ENCODE peak calls at places on chromosomes 6 and 20, in nine cellular contexts. One of them, this sample, is unnamed.

GRCh38 chr6:18216411-18216810 is 47.9 kb downstream of the DEK start:
- DNase-seq in nephron progenitor cell: no peak
- DNase-seq in Calu3: no peak
- DNase-seq in WTC11: no peak
- DNase-seq in endothelial cell: no peak
- DNase-seq in CD8-positive, alpha-beta T cell: no peak
- DNase-seq in natural killer cell: no peak
- DNase-seq in left ventricle myocardium inferior: no peak
- DNase-seq in Caco-2: no peak
- DNase-seq in this sample: no peak

GRCh38 chr20:58907481-58908137 is 55.1 kb downstream of the GNAS start:
- DNase-seq in Calu3: peak
- DNase-seq in CD8-positive, alpha-beta T cell: peak
- DNase-seq in WTC11: no peak
- DNase-seq in natural killer cell: peak
- DNase-seq in left ventricle myocardium inferior: peak
- DNase-seq in nephron progenitor cell: peak
- DNase-seq in Caco-2: peak
- DNase-seq in endothelial cell: peak
- DNase-seq in this sample: no peak

GRCh38 chr6:82247634-82248232 is at the start of gene IBTK:
- DNase-seq in nephron progenitor cell: peak
- DNase-seq in Calu3: peak
- DNase-seq in endothelial cell: peak
- DNase-seq in WTC11: peak
- DNase-seq in Caco-2: peak
- DNase-seq in natural killer cell: peak
- DNase-seq in CD8-positive, alpha-beta T cell: peak
- DNase-seq in left ventricle myocardium inferior: peak
- DNase-seq in this sample: peak

GRCh38 chr20:23658336-23658735 is 20.6 kb upstream of the CST3 start:
- DNase-seq in CD8-positive, alpha-beta T cell: no peak
- DNase-seq in Caco-2: no peak
- DNase-seq in nephron progenitor cell: no peak
- DNase-seq in left ventricle myocardium inferior: no peak
- DNase-seq in Calu3: no peak
- DNase-seq in endothelial cell: no peak
- DNase-seq in WTC11: no peak
- DNase-seq in natural killer cell: no peak
- DNase-seq in this sample: no peak

GRCh38 chr20:21509597-21510331 is 4.1 kb downstream of the NKX2-2 start:
- DNase-seq in endothelial cell: no peak
- DNase-seq in Caco-2: no peak
- DNase-seq in left ventricle myocardium inferior: no peak
- DNase-seq in nephron progenitor cell: no peak
- DNase-seq in WTC11: peak
- DNase-seq in Calu3: no peak
- DNase-seq in natural killer cell: no peak
- DNase-seq in CD8-positive, alpha-beta T cell: no peak
- DNase-seq in this sample: no peak

GRCh38 chr6:125273965-125274364 is 27.8 kb downstream of the HDDC2 start:
- DNase-seq in nephron progenitor cell: no peak
- DNase-seq in Caco-2: no peak
- DNase-seq in natural killer cell: no peak
- DNase-seq in Calu3: peak
- DNase-seq in WTC11: no peak
- DNase-seq in left ventricle myocardium inferior: no peak
- DNase-seq in CD8-positive, alpha-beta T cell: no peak
- DNase-seq in endothelial cell: no peak
- DNase-seq in this sample: no peak

GRCh38 chr6:96836579-96837137 is 619 bp downstream of the GPR63 start:
- DNase-seq in endothelial cell: peak
- DNase-seq in nephron progenitor cell: no peak
- DNase-seq in natural killer cell: no peak
- DNase-seq in Caco-2: no peak
- DNase-seq in Calu3: no peak
- DNase-seq in WTC11: no peak
- DNase-seq in CD8-positive, alpha-beta T cell: no peak
- DNase-seq in left ventricle myocardium inferior: no peak
- DNase-seq in this sample: no peak

GRCh38 chr6:12318749-12319148 is 28.6 kb downstream of the EDN1 start:
- DNase-seq in WTC11: no peak
- DNase-seq in natural killer cell: no peak
- DNase-seq in Calu3: no peak
- DNase-seq in left ventricle myocardium inferior: no peak
- DNase-seq in nephron progenitor cell: no peak
- DNase-seq in Caco-2: no peak
- DNase-seq in endothelial cell: no peak
- DNase-seq in CD8-positive, alpha-beta T cell: no peak
- DNase-seq in this sample: no peak

GRCh38 chr6:126107475-126108121 is 121.3 kb downstream of the TRMT11 start:
- DNase-seq in WTC11: no peak
- DNase-seq in nephron progenitor cell: no peak
- DNase-seq in endothelial cell: no peak
- DNase-seq in CD8-positive, alpha-beta T cell: no peak
- DNase-seq in Calu3: no peak
- DNase-seq in natural killer cell: no peak
- DNase-seq in Caco-2: no peak
- DNase-seq in left ventricle myocardium inferior: no peak
- DNase-seq in this sample: no peak

GRCh38 chr6:162177733-162178132 is 549.8 kb downstream of the PRKN start:
- DNase-seq in nephron progenitor cell: peak
- DNase-seq in left ventricle myocardium inferior: no peak
- DNase-seq in CD8-positive, alpha-beta T cell: no peak
- DNase-seq in Caco-2: no peak
- DNase-seq in natural killer cell: no peak
- DNase-seq in endothelial cell: no peak
- DNase-seq in WTC11: peak
- DNase-seq in Calu3: no peak
- DNase-seq in this sample: no peak
- TF ChIP-seq CTCF in nephron progenitor cell: no peak
- TF ChIP-seq CTCF in left ventricle myocardium inferior: peak
- TF ChIP-seq CTCF in CD8-positive, alpha-beta T cell: no peak
- TF ChIP-seq CTCF in Caco-2: no peak
- TF ChIP-seq CTCF in natural killer cell: no peak
- TF ChIP-seq CTCF in endothelial cell: no peak
- TF ChIP-seq CTCF in WTC11: no peak
- TF ChIP-seq CTCF in Calu3: no peak
- TF ChIP-seq CTCF in this sample: peak

DNA sequence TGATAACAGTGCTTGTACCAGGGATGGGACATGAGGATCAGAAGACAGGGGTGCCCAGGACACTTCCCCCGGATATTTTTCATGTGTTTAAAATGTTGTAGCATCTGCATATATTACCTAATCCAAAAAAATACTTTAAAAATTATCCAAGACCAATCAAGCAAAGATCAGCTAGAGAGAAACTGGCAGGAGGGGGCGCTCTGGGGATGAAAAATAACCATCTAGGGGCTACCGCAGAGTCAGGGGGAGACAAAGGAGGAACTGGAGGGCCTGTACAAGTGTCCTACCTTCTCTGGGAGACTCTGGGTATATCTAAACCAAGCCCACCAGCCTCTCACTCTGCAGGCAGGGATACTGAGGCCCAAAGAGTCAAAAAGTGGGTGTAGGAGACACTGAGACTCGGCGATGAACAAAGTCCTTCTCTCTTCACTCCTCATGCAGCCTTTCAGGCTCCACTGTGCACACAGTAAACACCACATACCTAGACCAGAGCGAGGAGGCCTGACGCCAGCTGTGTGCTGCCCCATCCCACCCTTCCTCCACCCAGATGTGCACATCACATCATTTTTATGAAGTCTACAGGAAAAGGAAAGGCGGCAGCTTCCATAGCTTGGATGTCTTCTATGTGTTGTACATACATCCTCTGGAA is 9.8 kb downstream of the RIMS4 start:
- DNase-seq in Caco-2: no peak
- DNase-seq in nephron progenitor cell: peak
- DNase-seq in natural killer cell: no peak
- DNase-seq in endothelial cell: peak
- DNase-seq in Calu3: no peak
- DNase-seq in WTC11: peak
- DNase-seq in CD8-positive, alpha-beta T cell: no peak
- DNase-seq in left ventricle myocardium inferior: no peak
- DNase-seq in this sample: no peak
- TF ChIP-seq CTCF in Caco-2: peak
- TF ChIP-seq CTCF in nephron progenitor cell: peak
- TF ChIP-seq CTCF in natural killer cell: no peak
- TF ChIP-seq CTCF in endothelial cell: no peak
- TF ChIP-seq CTCF in Calu3: peak
- TF ChIP-seq CTCF in WTC11: no peak
- TF ChIP-seq CTCF in CD8-positive, alpha-beta T cell: no peak
- TF ChIP-seq CTCF in left ventricle myocardium inferior: peak
- TF ChIP-seq CTCF in this sample: no peak

GRCh38 chr6:139135578-139136545 is 982 bp downstream of the HECA start:
- DNase-seq in nephron progenitor cell: peak
- DNase-seq in natural killer cell: peak
- DNase-seq in Calu3: peak
- DNase-seq in CD8-positive, alpha-beta T cell: peak
- DNase-seq in Caco-2: peak
- DNase-seq in WTC11: peak
- DNase-seq in left ventricle myocardium inferior: peak
- DNase-seq in endothelial cell: peak
- DNase-seq in this sample: peak

GRCh38 chr6:139133733-139134360 is 1.0 kb upstream of the HECA start:
- DNase-seq in natural killer cell: no peak
- DNase-seq in Calu3: no peak
- DNase-seq in Caco-2: no peak
- DNase-seq in endothelial cell: no peak
- DNase-seq in CD8-positive, alpha-beta T cell: no peak
- DNase-seq in left ventricle myocardium inferior: no peak
- DNase-seq in WTC11: no peak
- DNase-seq in nephron progenitor cell: no peak
- DNase-seq in this sample: no peak

GRCh38 chr6:139137716-139138115 is 2.8 kb downstream of the HECA start:
- DNase-seq in Calu3: no peak
- DNase-seq in CD8-positive, alpha-beta T cell: no peak
- DNase-seq in endothelial cell: no peak
- DNase-seq in Caco-2: no peak
- DNase-seq in nephron progenitor cell: no peak
- DNase-seq in WTC11: no peak
- DNase-seq in natural killer cell: no peak
- DNase-seq in left ventricle myocardium inferior: no peak
- DNase-seq in this sample: no peak

GRCh38 chr6:139133272-139133671 is 1.6 kb upstream of the HECA start:
- DNase-seq in nephron progenitor cell: no peak
- DNase-seq in Calu3: no peak
- DNase-seq in left ventricle myocardium inferior: no peak
- DNase-seq in Caco-2: no peak
- DNase-seq in endothelial cell: no peak
- DNase-seq in WTC11: no peak
- DNase-seq in CD8-positive, alpha-beta T cell: no peak
- DNase-seq in natural killer cell: no peak
- DNase-seq in this sample: no peak

DNA sequence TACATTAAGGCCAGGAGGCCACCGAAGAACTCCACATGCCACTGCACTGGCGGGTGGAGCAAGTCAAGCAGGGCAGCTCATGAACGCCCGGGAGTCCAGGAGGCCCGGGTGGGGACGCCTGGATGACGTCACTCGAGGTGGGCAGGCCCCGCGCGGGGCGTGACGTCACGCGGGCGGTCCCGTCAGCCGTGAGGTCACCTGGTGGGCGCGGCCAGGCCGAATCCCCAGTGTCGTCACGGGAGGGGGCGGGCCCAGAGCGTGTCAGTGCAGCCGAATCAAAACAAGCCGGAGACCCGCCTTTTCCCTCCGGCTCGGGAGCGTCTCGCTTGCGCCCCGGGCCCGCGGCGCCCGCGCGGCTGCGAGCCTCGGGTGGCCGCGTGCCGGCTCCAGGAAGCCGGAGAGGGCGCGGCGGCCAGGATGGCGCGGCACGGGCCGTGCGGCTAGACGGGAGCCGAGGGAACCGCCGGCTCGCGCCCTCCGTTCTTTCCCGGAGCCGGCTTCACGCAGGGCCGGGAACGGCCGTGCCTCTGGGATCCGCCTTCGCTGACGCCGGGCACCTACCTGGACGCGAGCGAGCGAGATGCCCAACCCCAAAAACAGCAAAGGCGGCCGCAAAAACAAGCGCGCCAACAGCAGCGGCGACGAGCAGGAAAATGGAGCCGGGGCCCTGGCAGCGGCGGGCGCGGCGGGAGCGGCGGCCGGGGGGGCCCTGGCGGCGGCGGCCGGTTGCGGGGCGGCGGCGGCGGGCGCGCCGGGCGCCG is at the start of gene HECA:
- DNase-seq in left ventricle myocardium inferior: peak
- DNase-seq in WTC11: peak
- DNase-seq in Calu3: peak
- DNase-seq in Caco-2: peak
- DNase-seq in natural killer cell: peak
- DNase-seq in CD8-positive, alpha-beta T cell: peak
- DNase-seq in endothelial cell: peak
- DNase-seq in nephron progenitor cell: peak
- DNase-seq in this sample: peak
- TF ChIP-seq CTCF in left ventricle myocardium inferior: no peak
- TF ChIP-seq CTCF in WTC11: no peak
- TF ChIP-seq CTCF in Calu3: no peak
- TF ChIP-seq CTCF in Caco-2: no peak
- TF ChIP-seq CTCF in natural killer cell: no peak
- TF ChIP-seq CTCF in CD8-positive, alpha-beta T cell: no peak
- TF ChIP-seq CTCF in endothelial cell: no peak
- TF ChIP-seq CTCF in nephron progenitor cell: no peak
- TF ChIP-seq CTCF in this sample: no peak

GRCh38 chr20:34083137-34083536 is 28.9 kb downstream of the EIF2S2 start:
- DNase-seq in left ventricle myocardium inferior: peak
- DNase-seq in CD8-positive, alpha-beta T cell: no peak
- DNase-seq in nephron progenitor cell: no peak
- DNase-seq in WTC11: no peak
- DNase-seq in endothelial cell: no peak
- DNase-seq in Caco-2: peak
- DNase-seq in natural killer cell: no peak
- DNase-seq in Calu3: peak
- DNase-seq in this sample: no peak
- TF ChIP-seq CTCF in left ventricle myocardium inferior: peak
- TF ChIP-seq CTCF in CD8-positive, alpha-beta T cell: no peak
- TF ChIP-seq CTCF in nephron progenitor cell: no peak
- TF ChIP-seq CTCF in WTC11: no peak
- TF ChIP-seq CTCF in endothelial cell: no peak
- TF ChIP-seq CTCF in Caco-2: no peak
- TF ChIP-seq CTCF in natural killer cell: no peak
- TF ChIP-seq CTCF in Calu3: no peak
- TF ChIP-seq CTCF in this sample: no peak

GRCh38 chr6:158744986-158745430 is 74.2 kb downstream of the EZR start:
- DNase-seq in CD8-positive, alpha-beta T cell: no peak
- DNase-seq in WTC11: no peak
- DNase-seq in Calu3: no peak
- DNase-seq in nephron progenitor cell: no peak
- DNase-seq in left ventricle myocardium inferior: no peak
- DNase-seq in Caco-2: no peak
- DNase-seq in natural killer cell: no peak
- DNase-seq in endothelial cell: no peak
- DNase-seq in this sample: no peak
- TF ChIP-seq CTCF in CD8-positive, alpha-beta T cell: no peak
- TF ChIP-seq CTCF in WTC11: no peak
- TF ChIP-seq CTCF in Calu3: no peak
- TF ChIP-seq CTCF in nephron progenitor cell: no peak
- TF ChIP-seq CTCF in left ventricle myocardium inferior: no peak
- TF ChIP-seq CTCF in Caco-2: no peak
- TF ChIP-seq CTCF in natural killer cell: no peak
- TF ChIP-seq CTCF in endothelial cell: no peak
- TF ChIP-seq CTCF in this sample: no peak

This sample was measured in type B pancreatic cell.